ENCODE peak calls at places on chromosomes 5 and 9, in six cellular contexts. F, O, E, U, J and V are unnamed samples.

GRCh38 chr5:134509308-134510040 is 16.0 kb upstream of the JADE2 start:
- DNase-seq in O (no peak), U (no peak), E (no peak), J (no peak), F (peak; percentile 64), V (peak; percentile 44)

GRCh38 chr5:52881468-52881867 is 93.8 kb downstream of the ITGA1 start:
- DNase-seq in F (no peak), U (no peak), J (no peak), O (no peak), E (no peak), V (no peak)

GRCh38 chr5:168851902-168852321 is 272.7 kb upstream of the PANK3 start:
- DNase-seq in O (no peak), U (no peak), E (no peak), F (no peak), J (no peak), V (no peak)

GRCh38 chr5:130528474-130528873 is 624.2 kb downstream of the CHSY3 start:
- DNase-seq in E (no peak), J (no peak), F (no peak), U (no peak), O (no peak), V (no peak)

GRCh38 chr5:157761690-157762611 is 18.4 kb downstream of the LSM11 start:
- DNase-seq in E (no peak), F (no peak), J (no peak), O (no peak), U (no peak), V (no peak)

GRCh38 chr9:137575725-137576411 is 2.9 kb downstream of the DPH7 start:
- DNase-seq in E (peak; percentile 20), F (no peak), U (no peak), J (no peak), O (no peak), V (no peak)

GRCh38 chr5:90548069-90548593 is 10.5 kb upstream of the ADGRV1 start:
- DNase-seq in J (no peak), O (peak; percentile 61), E (no peak), F (no peak), U (peak; percentile 78), V (peak; percentile 61)

GRCh38 chr5:89698028-89698427 is 711.5 kb downstream of the CETN3 start:
- DNase-seq in E (no peak), U (no peak), F (no peak), J (no peak), O (no peak), V (no peak)

GRCh38 chr9:26292943-26293342 is 599.7 kb downstream of the CAAP1 start:
- DNase-seq in O (no peak), U (no peak), J (no peak), E (no peak), F (no peak), V (no peak)

GRCh38 chr5:154728884-154729283 is 26.3 kb upstream of the LARP1 start:
- DNase-seq in J (no peak), U (no peak), F (no peak), O (no peak), E (no peak), V (no peak)

GRCh38 chr5:112917453-112918005 is 4.5 kb downstream of the REEP5 start:
- DNase-seq in E (no peak), U (no peak), J (no peak), F (no peak), O (no peak), V (no peak)

GRCh38 chr5:146788918-146789317 is 89.6 kb downstream of the PPP2R2B start:
- DNase-seq in U (no peak), O (no peak), F (no peak), J (no peak), E (no peak), V (no peak)

GRCh38 chr5:150665044-150665443 is 4.0 kb downstream of the MYOZ3 start:
- DNase-seq in U (no peak), O (no peak), F (no peak), E (no peak), J (no peak), V (no peak)

GRCh38 chr9:72255546-72255925 is 106.3 kb downstream of the GDA start:
- DNase-seq in E (no peak), O (no peak), U (no peak), J (no peak), F (no peak), V (no peak)

GRCh38 chr5:96789794-96790193 is 18.0 kb downstream of the ERAP1 start:
- DNase-seq in F (no peak), J (no peak), U (no peak), O (no peak), E (no peak), V (no peak)

GRCh38 chr5:41793156-41793770 is 77.0 kb downstream of the OXCT1 start:
- DNase-seq in F (no peak), E (no peak), J (no peak), O (no peak), U (no peak), V (no peak)

GRCh38 chr5:130923543-130924159 is 241.4 kb downstream of the HINT1 start:
- DNase-seq in J (no peak), O (peak; percentile 48), F (no peak), E (no peak), U (no peak), V (no peak)

GRCh38 chr9:93108301-93109041 is 12.5 kb downstream of the CARD19 start:
- DNase-seq in F (no peak), J (no peak), E (no peak), U (no peak), O (peak; percentile 80), V (no peak)

DNA sequence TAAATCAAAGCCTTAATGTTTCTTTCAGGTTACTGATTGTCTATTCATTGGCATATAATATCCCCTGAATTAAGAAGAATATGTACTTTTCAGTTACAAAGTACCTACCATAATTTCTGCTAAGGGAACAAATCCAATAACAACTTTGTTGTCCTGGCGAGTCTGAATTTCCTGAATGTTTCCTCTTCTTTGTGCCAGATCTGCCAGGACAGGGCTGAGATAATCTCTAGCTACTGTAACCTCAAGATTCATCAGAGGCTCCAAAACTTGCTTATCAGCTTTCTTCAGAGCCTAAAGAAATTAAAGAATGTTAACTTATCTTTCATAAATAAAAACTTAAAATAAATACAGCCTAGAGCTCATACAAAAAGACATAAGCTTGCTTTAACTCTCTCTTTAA is 37.2 kb downstream of the HEXB start:
- DNase-seq in J (no peak), F (no peak), U (no peak), O (no peak), E (no peak), V (no peak)
- H3K36me3 ChIP-seq in J (peaks cover 8% of the 10 kb centered on the region), F (peaks cover 99% of the 10 kb centered on the region), U (peaks cover 47% of the 10 kb centered on the region), O (no peaks in the 10 kb centered on the region), E (no peaks in the 10 kb centered on the region), V (peaks cover 93% of the 10 kb centered on the region)

GRCh38 chr9:126471084-126471611 is 142.6 kb upstream of the LMX1B start:
- DNase-seq in O (peak; percentile 92), J (peak; percentile 80), U (peak; percentile 85), F (peak; percentile 71), E (peak; percentile 52), V (peak; percentile 72)

GRCh38 chr9:126472931-126473330 is 140.8 kb upstream of the LMX1B start:
- DNase-seq in J (no peak), F (no peak), O (no peak), U (no peak), E (no peak), V (no peak)

GRCh38 chr9:126468141-126468825 is 141.7 kb downstream of the MVB12B start:
- DNase-seq in J (peak; percentile 36), O (peak; percentile 82), F (no peak), E (no peak), U (no peak), V (no peak)

GRCh38 chr9:126472446-126472845 is 141.3 kb upstream of the LMX1B start:
- DNase-seq in J (no peak), E (no peak), U (no peak), F (no peak), O (no peak), V (no peak)

GRCh38 chr9:126470251-126470993 is 143.3 kb upstream of the LMX1B start:
- DNase-seq in O (no peak), F (no peak), E (no peak), U (no peak), J (no peak), V (no peak)
- H3K4me3 ChIP-seq in O (no peak overlapping the region), F (no peak overlapping the region), E (peak overlapping the region; percentile 2), U (no peak overlapping the region), J (no peak overlapping the region), V (no peak overlapping the region)

DNA sequence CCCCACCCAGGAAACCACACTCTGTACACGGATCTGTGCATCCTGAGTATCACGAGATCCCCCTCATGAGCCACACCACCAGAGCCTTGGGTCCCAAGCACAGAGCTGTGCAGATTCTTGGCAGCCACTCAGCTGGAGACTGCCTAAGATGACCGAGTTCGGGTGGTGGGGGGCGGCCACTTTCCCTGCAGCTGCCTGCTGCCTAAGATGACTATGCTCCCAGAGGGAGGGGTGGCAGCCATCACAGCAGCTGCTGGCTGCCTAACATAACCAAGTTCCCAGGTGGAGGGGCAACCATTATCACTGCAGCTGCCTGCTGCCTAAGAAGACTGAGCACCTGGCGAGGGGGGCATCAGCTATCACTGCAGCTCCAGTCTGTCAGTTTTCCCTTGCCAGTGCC is 48.5 kb upstream of the EFNA5 start:
- DNase-seq in U (no peak), O (no peak), F (no peak), J (no peak), E (no peak), V (no peak)
- H3K36me3 ChIP-seq in U (no peaks in the 10 kb centered on the region), O (no peaks in the 10 kb centered on the region), F (no peaks in the 10 kb centered on the region), J (no peaks in the 10 kb centered on the region), E (no peaks in the 10 kb centered on the region), V (no peaks in the 10 kb centered on the region)

GRCh38 chr5:34698109-34698419 is 41.9 kb downstream of the RAI14 start:
- DNase-seq in E (no peak), U (no peak), O (no peak), F (no peak), J (no peak), V (no peak)

GRCh38 chr5:34694012-34694411 is 37.9 kb downstream of the RAI14 start:
- DNase-seq in U (no peak), E (no peak), O (no peak), F (no peak), J (no peak), V (no peak)

GRCh38 chr5:34692781-34693180 is 36.7 kb downstream of the RAI14 start:
- DNase-seq in F (no peak), U (no peak), J (no peak), E (no peak), O (no peak), V (no peak)

GRCh38 chr5:34697308-34698108 is 41.4 kb downstream of the RAI14 start:
- DNase-seq in J (no peak), U (no peak), F (no peak), E (no peak), O (no peak), V (no peak)

DNA sequence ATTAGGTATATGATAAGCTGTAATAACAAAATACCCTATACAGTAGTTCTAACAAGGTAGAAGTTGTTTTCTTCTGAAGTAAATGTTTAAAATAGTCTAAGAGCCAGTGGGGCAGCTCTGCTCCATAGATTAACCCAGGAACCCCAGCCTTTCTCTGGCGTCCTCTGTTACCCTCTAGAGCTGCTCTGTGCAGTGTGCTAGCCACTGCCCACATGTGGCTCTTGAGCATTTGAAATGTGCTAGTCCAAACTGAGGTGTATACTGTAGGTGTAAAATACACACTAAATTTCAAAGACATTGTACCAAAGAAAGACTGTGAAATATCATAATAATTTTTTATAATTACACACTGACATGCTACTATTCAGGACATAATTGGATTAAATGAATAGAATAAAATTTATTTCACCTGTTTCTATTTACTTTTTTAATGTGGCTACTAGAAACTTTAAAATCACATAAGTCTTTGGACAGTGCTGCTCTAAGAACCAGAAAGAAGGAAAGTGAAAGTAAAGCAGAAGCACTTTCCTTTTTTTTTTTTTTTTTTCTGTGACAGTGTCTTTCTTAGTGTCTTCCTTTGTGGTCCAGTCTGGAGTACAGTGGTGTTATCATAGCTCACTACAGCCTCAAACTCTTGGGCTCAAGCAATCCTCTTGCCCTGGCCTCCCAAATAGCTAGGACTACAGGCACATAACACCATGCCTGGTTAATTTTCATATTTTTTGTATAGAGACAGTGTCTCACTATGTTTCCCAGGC is 39.3 kb downstream of the RAI14 start:
- DNase-seq in O (no peak), J (no peak), F (no peak), U (no peak), E (no peak), V (no peak)
- H3K4me3 ChIP-seq in O (no peak overlapping the region), J (no peak overlapping the region), F (peak overlapping the region; percentile 22), U (no peak overlapping the region), E (no peak overlapping the region), V (peak overlapping the region; percentile 10)